ENCODE peak calls at places on chromosomes 11 and 22, in nine cellular contexts. R is mesendoderm, O is mammary epithelial cell, B is PC-3, U is hepatocyte, Y is fibroblast of lung, T is GM23338, M is GM23248, Q is H9. P is an unnamed sample. For H3K79me2, the result is how much of the 10 kb centered on the place peaks cover.

GRCh38 chr22:32083000-32083399 is 39.9 kb downstream of the SLC5A1 start:
- DNase-seq in R (no peak), O (no peak), B (no peak), U (no peak), Y (no peak), T (no peak), M (no peak), Q (no peak), P (no peak)

GRCh38 chr11:126363706-126364245 is 8.3 kb downstream of the ST3GAL4 start:
- DNase-seq in R (no peak), O (no peak), B (no peak), U (no peak), Y (no peak), T (no peak), M (no peak), Q (no peak), P (no peak)

GRCh38 chr11:6418199-6418957 is 516 bp downstream of the APBB1 start:
- DNase-seq in R (peak), O (no peak), B (no peak), U (peak), Y (no peak), T (peak), M (peak), Q (peak), P (no peak)

GRCh38 chr11:122201126-122201525 is 85.1 kb upstream of the BLID start:
- DNase-seq in R (no peak), O (no peak), B (no peak), U (no peak), Y (no peak), T (no peak), M (no peak), Q (no peak), P (no peak)

GRCh38 chr22:50678651-50679521 is 6.3 kb downstream of the SHANK3 start:
- DNase-seq in R (no peak), O (no peak), B (no peak), U (peak), Y (no peak), T (no peak), M (no peak), Q (no peak), P (no peak)

GRCh38 chr11:114156131-114156581 is 96.6 kb downstream of the ZBTB16 start:
- DNase-seq in R (no peak), O (no peak), B (no peak), U (no peak), Y (no peak), T (no peak), M (no peak), Q (no peak), P (no peak)

GRCh38 chr11:100445231-100445735 is 241.8 kb upstream of the ARHGAP42 start:
- DNase-seq in R (peak), O (peak), B (peak), U (no peak), Y (peak), T (peak), M (no peak), Q (no peak), P (peak)

GRCh38 chr11:116336540-116336939 is 436.2 kb downstream of the BUD13 start:
- DNase-seq in R (no peak), O (no peak), B (no peak), U (no peak), Y (no peak), T (no peak), M (no peak), Q (peak), P (no peak)

GRCh38 chr11:12787847-12788246 is 113.6 kb downstream of the TEAD1 start:
- DNase-seq in R (no peak), O (peak), B (peak), U (no peak), Y (peak), T (no peak), M (peak), Q (no peak), P (peak)

GRCh38 chr22:23142546-23143105 is 836 bp upstream of the RSPH14 start:
- DNase-seq in R (no peak), O (no peak), B (no peak), U (no peak), Y (no peak), T (no peak), M (no peak), Q (no peak), P (no peak)

GRCh38 chr11:68839953-68840641 is 1.6 kb downstream of the CPT1A start:
- DNase-seq in R (peak), O (no peak), B (peak), U (no peak), Y (peak), T (peak), M (peak), Q (peak), P (no peak)

GRCh38 chr11:2166091-2166851 is 5.3 kb upstream of the INS start:
- DNase-seq in R (peak), O (peak), B (peak), U (peak), Y (peak), T (peak), M (peak), Q (peak), P (no peak)

GRCh38 chr11:285021-285893 is 3.7 kb upstream of the PGGHG start:
- DNase-seq in R (no peak), O (no peak), B (no peak), U (no peak), Y (no peak), T (no peak), M (no peak), Q (peak), P (no peak)

GRCh38 chr11:62398011-62398994 is 20.5 kb upstream of the SCGB1A1 start:
- DNase-seq in R (peak), O (no peak), B (no peak), U (peak), Y (peak), T (no peak), M (peak), Q (no peak), P (peak)

GRCh38 chr22:29128891-29129643 is 56.2 kb downstream of the KREMEN1 start:
- DNase-seq in R (no peak), O (no peak), B (no peak), U (no peak), Y (peak), T (no peak), M (peak), Q (no peak), P (peak)

GRCh38 chr11:33722579-33723234 is 13.5 kb downstream of the CD59 start:
- DNase-seq in R (peak), O (peak), B (peak), U (no peak), Y (peak), T (no peak), M (peak), Q (no peak), P (peak)

GRCh38 chr11:12216542-12217422 is 106.4 kb downstream of the MICAL2 start:
- DNase-seq in R (no peak), O (no peak), B (no peak), U (no peak), Y (peak), T (no peak), M (no peak), Q (no peak), P (peak)

GRCh38 chr11:99246199-99246598 is 225.4 kb downstream of the CNTN5 start:
- DNase-seq in R (no peak), O (no peak), B (no peak), U (no peak), Y (no peak), T (no peak), M (no peak), Q (no peak), P (no peak)

GRCh38 chr11:108672113-108672512 is 7.2 kb downstream of the DDX10 start:
- DNase-seq in R (peak), O (no peak), B (no peak), U (no peak), Y (peak), T (peak), M (peak), Q (no peak), P (peak)

GRCh38 chr11:103959279-103959930 is 77.0 kb upstream of the DDI1 start:
- DNase-seq in R (peak), O (no peak), B (peak), U (no peak), Y (peak), T (no peak), M (peak), Q (no peak), P (peak)

GRCh38 chr11:71414645-71415044 is 33.5 kb downstream of the DHCR7 start:
- DNase-seq in R (no peak), O (no peak), B (no peak), U (no peak), Y (no peak), T (no peak), M (no peak), Q (no peak), P (no peak)

GRCh38 chr11:93935826-93936225 is 85.3 kb upstream of the HEPHL1 start:
- DNase-seq in R (no peak), O (no peak), B (peak), U (no peak), Y (no peak), T (no peak), M (no peak), Q (no peak), P (no peak)

GRCh38 chr11:6404341-6405038 is 14.2 kb downstream of the SMPD1 start:
- DNase-seq in R (no peak), O (no peak), B (no peak), U (no peak), Y (peak), T (no peak), M (peak), Q (no peak), P (peak)

GRCh38 chr22:44542561-44543222 is 44.7 kb upstream of the RTL6 start:
- DNase-seq in R (no peak), O (no peak), B (no peak), U (no peak), Y (no peak), T (no peak), M (no peak), Q (no peak), P (no peak)

GRCh38 chr11:93850585-93851018 is at the start of gene VSTM5:
- DNase-seq in R (no peak), O (no peak), B (peak), U (no peak), Y (no peak), T (no peak), M (no peak), Q (no peak), P (no peak)

GRCh38 chr11:4181780-4182721 is 87.5 kb downstream of the RRM1 start:
- DNase-seq in R (peak), O (peak), B (peak), U (peak), Y (peak), T (peak), M (peak), Q (peak), P (peak)

GRCh38 chr11:133894956-133895549 is 49.7 kb upstream of the SPATA19 start:
- DNase-seq in R (peak), O (no peak), B (no peak), U (no peak), Y (peak), T (peak), M (no peak), Q (peak), P (peak)

GRCh38 chr22:26713823-26714449 is 56.5 kb downstream of the MIAT start:
- DNase-seq in R (no peak), O (no peak), B (no peak), U (peak), Y (peak), T (no peak), M (peak), Q (no peak), P (peak)

GRCh38 chr11:65288706-65289536 is 25.7 kb upstream of the CDC42EP2 start:
- DNase-seq in R (no peak), O (peak), B (no peak), U (no peak), Y (no peak), T (no peak), M (no peak), Q (no peak), P (no peak)

GRCh38 chr11:67630230-67630942 is 649 bp upstream of the NUDT8 start:
- DNase-seq in R (peak), O (peak), B (peak), U (peak), Y (peak), T (peak), M (peak), Q (peak), P (peak)

GRCh38 chr11:34337016-34337415 is 20.8 kb downstream of the ABTB2 start:
- DNase-seq in R (no peak), O (no peak), B (no peak), U (no peak), Y (no peak), T (no peak), M (no peak), Q (no peak), P (no peak)

GRCh38 chr11:69446108-69446507 is 35.4 kb upstream of the LINC01488 start:
- DNase-seq in R (no peak), O (no peak), B (no peak), U (no peak), Y (no peak), T (no peak), M (peak), Q (no peak), P (no peak)

GRCh38 chr11:18239655-18240054 is 3.1 kb upstream of the SAA4 start:
- DNase-seq in R (no peak), O (no peak), B (no peak), U (no peak), Y (no peak), T (no peak), M (no peak), Q (no peak), P (no peak)

GRCh38 chr11:26230021-26230420 is 101.9 kb upstream of the ANO3 start:
- DNase-seq in R (no peak), O (no peak), B (no peak), U (no peak), Y (peak), T (no peak), M (peak), Q (no peak), P (peak)

GRCh38 chr22:11629661-11630385 is 3898.2 kb upstream of the OR11H1 start:
- DNase-seq in R (no peak), O (no peak), B (no peak), U (no peak), Y (no peak), T (no peak), M (no peak), Q (no peak), P (no peak)

GRCh38 chr22:41683616-41684015 is 5.1 kb downstream of the SNU13 start:
- DNase-seq in R (peak), O (peak), B (peak), U (no peak), Y (no peak), T (no peak), M (peak), Q (no peak), P (no peak)

GRCh38 chr11:69718147-69718546 is 14.3 kb upstream of the FGF19 start:
- DNase-seq in R (peak), O (no peak), B (peak), U (peak), Y (no peak), T (peak), M (peak), Q (peak), P (no peak)

GRCh38 chr22:45884201-45885067 is 92.5 kb downstream of the WNT7B start:
- DNase-seq in R (no peak), O (no peak), B (no peak), U (no peak), Y (no peak), T (no peak), M (no peak), Q (peak), P (no peak)

DNA sequence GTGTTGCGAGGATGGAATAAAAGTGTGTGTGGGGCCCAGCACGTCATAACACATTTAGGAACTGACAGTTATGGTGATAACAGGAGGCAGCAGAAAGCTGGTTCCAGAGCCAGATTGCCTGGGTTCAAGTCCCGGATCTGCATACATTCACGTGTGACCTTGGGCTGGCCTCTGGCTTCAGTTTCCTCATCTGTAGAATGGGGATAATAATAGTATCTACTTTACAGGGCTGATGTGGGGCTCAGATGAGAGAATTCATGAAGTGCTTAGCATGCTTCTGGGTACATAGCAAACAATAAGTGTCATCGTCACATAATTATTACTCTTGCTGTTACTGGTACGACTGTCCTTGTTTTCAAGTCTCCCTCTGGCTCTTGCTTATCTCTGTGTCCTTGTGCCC is 97.3 kb downstream of the KIAA1671 start:
- DNase-seq in R (no peak), O (no peak), B (no peak), U (no peak), Y (no peak), T (no peak), M (no peak), Q (no peak), P (no peak)
- H3K27ac ChIP-seq in R (no peak), O (no peak), B (no peak), U (peak), Y (no peak), T (no peak), M (no peak), Q (no peak), P (no peak)

GRCh38 chr11:128709402-128709801 is 15.5 kb downstream of the FLI1 start:
- DNase-seq in R (peak), O (peak), B (peak), U (no peak), Y (peak), T (no peak), M (peak), Q (no peak), P (peak)
- H3K79me2 ChIP-seq in R (under half), O (under half), B (under half), U (under half), Y (under half), T (under half), M (half or more), Q (under half), P (half or more)

GRCh38 chr22:40403141-40403540 is 32.7 kb downstream of the SGSM3 start:
- DNase-seq in R (no peak), O (no peak), B (no peak), U (no peak), Y (no peak), T (no peak), M (no peak), Q (no peak), P (no peak)

GRCh38 chr22:40400173-40400572 is 29.8 kb downstream of the SGSM3 start:
- DNase-seq in R (no peak), O (no peak), B (no peak), U (no peak), Y (no peak), T (no peak), M (no peak), Q (no peak), P (no peak)

GRCh38 chr22:40401981-40402406 is 31.6 kb downstream of the SGSM3 start:
- DNase-seq in R (no peak), O (no peak), B (no peak), U (no peak), Y (no peak), T (no peak), M (no peak), Q (no peak), P (no peak)

GRCh38 chr22:40399661-40400060 is 29.3 kb downstream of the SGSM3 start:
- DNase-seq in R (peak), O (no peak), B (no peak), U (no peak), Y (no peak), T (no peak), M (no peak), Q (no peak), P (no peak)

GRCh38 chr22:40401532-40401931 is 31.1 kb downstream of the SGSM3 start:
- DNase-seq in R (no peak), O (no peak), B (no peak), U (no peak), Y (no peak), T (no peak), M (no peak), Q (no peak), P (no peak)
- H3K27ac ChIP-seq in R (no peak), O (no peak), B (no peak), U (no peak), Y (no peak), T (no peak), M (no peak), Q (no peak), P (no peak)

GRCh38 chr11:76148207-76148606 is 58.1 kb downstream of the WNT11 start:
- DNase-seq in R (no peak), O (no peak), B (peak), U (no peak), Y (no peak), T (no peak), M (no peak), Q (no peak), P (no peak)

GRCh38 chr11:76150141-76150540 is 56.2 kb downstream of the WNT11 start:
- DNase-seq in R (no peak), O (no peak), B (no peak), U (no peak), Y (no peak), T (no peak), M (no peak), Q (no peak), P (no peak)

GRCh38 chr11:76148941-76149613 is 57.2 kb downstream of the WNT11 start:
- DNase-seq in R (no peak), O (no peak), B (peak), U (peak), Y (no peak), T (no peak), M (no peak), Q (no peak), P (no peak)

GRCh38 chr11:76149713-76150112 is 56.6 kb downstream of the WNT11 start:
- DNase-seq in R (no peak), O (no peak), B (no peak), U (no peak), Y (no peak), T (no peak), M (no peak), Q (no peak), P (no peak)

GRCh38 chr11:76147106-76147735 is 59.1 kb downstream of the WNT11 start:
- DNase-seq in R (no peak), O (no peak), B (no peak), U (no peak), Y (no peak), T (no peak), M (no peak), Q (peak), P (no peak)
- H3K79me2 ChIP-seq in R (under half), O (under half), B (under half), U (under half), Y (under half), T (under half), M (under half), Q (under half), P (under half)

P was measured in astrocyte.